ENCODE peak calls at places on chromosomes 16 and 17, in four cellular contexts. D is SK-N-SH, Q is prostate gland, U is transverse colon. S is an unnamed sample.

GRCh38 chr17:79812969-79813825 is 16.3 kb upstream of the CBX8 start:
- DNase-seq in D (peak; percentile 91), Q (no peak), U (peak; percentile 23), S (no peak)

GRCh38 chr16:3118846-3119245 is 6.5 kb downstream of the ZNF205 start:
- DNase-seq in D (no peak), Q (no peak), U (no peak), S (no peak)

GRCh38 chr17:12995896-12996295 is 21.9 kb downstream of the ELAC2 start:
- DNase-seq in D (no peak), Q (no peak), U (no peak), S (no peak)

GRCh38 chr17:15398291-15398690 is 56.9 kb upstream of the TEKT3 start:
- DNase-seq in D (peak; percentile 57), Q (no peak), U (no peak), S (no peak)

GRCh38 chr17:292531-293382 is 59.9 kb downstream of the RPH3AL start:
- DNase-seq in D (no peak), Q (no peak), U (no peak), S (peak; percentile 38)

GRCh38 chr17:34579017-34579946 is at the start of gene TMEM132E:
- DNase-seq in D (peak; percentile 75), Q (peak; percentile 46), U (peak; percentile 13), S (peak; percentile 71)

GRCh38 chr17:37607637-37608368 is 1.4 kb downstream of the SYNRG start:
- DNase-seq in D (no peak), Q (no peak), U (peak; percentile 32), S (no peak)

GRCh38 chr17:59357929-59358328 is 26.5 kb downstream of the YPEL2 start:
- DNase-seq in D (no peak), Q (no peak), U (no peak), S (no peak)

GRCh38 chr17:43338886-43339516 is 59.8 kb upstream of the ARL4D start:
- DNase-seq in D (no peak), Q (peak; percentile 81), U (peak; percentile 82), S (peak; percentile 89)

GRCh38 chr16:88965826-88966480 is 11.1 kb downstream of the CBFA2T3 start:
- DNase-seq in D (no peak), Q (no peak), U (no peak), S (no peak)

GRCh38 chr17:50534222-50534978 is 1.9 kb downstream of the EPN3 start:
- DNase-seq in D (peak; percentile 62), Q (peak; percentile 74), U (peak; percentile 80), S (no peak)

GRCh38 chr16:82192665-82193064 is 22.6 kb upstream of the MPHOSPH6 start:
- DNase-seq in D (no peak), Q (no peak), U (no peak), S (no peak)

GRCh38 chr16:84247844-84248243 is 8.0 kb upstream of the KCNG4 start:
- DNase-seq in D (no peak), Q (no peak), U (no peak), S (no peak)

GRCh38 chr17:6567528-6568185 is 11.3 kb upstream of the PITPNM3 start:
- DNase-seq in D (peak; percentile 44), Q (peak; percentile 79), U (no peak), S (peak; percentile 67)

DNA sequence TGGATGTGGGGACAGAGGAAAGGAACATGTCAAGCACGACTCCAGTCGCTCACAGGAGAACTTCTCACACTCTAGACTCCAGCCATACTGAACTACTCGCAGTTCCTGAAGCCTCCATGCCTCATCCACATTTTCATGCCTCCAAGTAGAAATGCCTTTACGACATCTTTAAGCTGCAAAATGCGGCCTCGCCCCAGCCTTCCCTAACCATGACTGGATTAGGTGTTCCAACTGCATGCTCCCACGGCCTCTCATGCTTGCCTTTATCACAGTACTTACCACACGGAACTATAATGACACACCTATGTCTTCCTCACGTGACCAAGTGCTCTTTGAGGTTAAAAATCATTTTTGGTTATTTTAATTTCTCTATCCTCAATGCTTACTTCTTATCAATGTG is 23.9 kb downstream of the SMG6 start:
- DNase-seq in D (no peak), Q (no peak), U (no peak), S (no peak)
- TF ChIP-seq POLR2AphosphoS5 in D (no peak), Q (no peak), U (no peak), S (no peak)

GRCh38 chr17:17985153-17985552 is 12.5 kb downstream of the DRC3 start:
- DNase-seq in D (no peak), Q (no peak), U (no peak), S (no peak)

GRCh38 chr17:17983376-17983775 is 10.7 kb downstream of the DRC3 start:
- DNase-seq in D (no peak), Q (peak; percentile 81), U (peak; percentile 24), S (no peak)

GRCh38 chr17:17987187-17987896 is 14.7 kb downstream of the DRC3 start:
- DNase-seq in D (no peak), Q (no peak), U (no peak), S (no peak)

GRCh38 chr17:17983776-17984175 is 11.1 kb downstream of the DRC3 start:
- DNase-seq in D (no peak), Q (no peak), U (no peak), S (no peak)

DNA sequence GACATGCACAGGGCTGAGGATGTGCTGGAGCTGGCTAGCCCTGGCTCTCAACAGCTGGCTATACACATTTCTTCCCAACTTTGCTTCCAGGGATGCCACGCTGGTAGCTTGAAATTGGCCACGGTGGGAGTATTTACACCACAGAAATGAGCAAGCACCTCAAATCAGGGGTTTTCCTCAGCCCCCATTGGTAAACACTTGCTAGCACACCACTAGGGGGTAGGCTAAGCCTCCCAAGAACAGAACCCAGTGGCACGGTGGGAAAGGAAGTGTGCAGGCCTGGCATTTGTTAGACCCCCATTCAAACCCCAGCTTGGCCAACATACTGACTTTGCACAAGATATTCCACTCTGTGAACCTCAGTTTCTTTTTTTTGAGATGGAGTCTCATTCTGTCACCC is 12.9 kb downstream of the DRC3 start:
- DNase-seq in D (peak; percentile 54), Q (no peak), U (no peak), S (no peak)
- TF ChIP-seq POLR2AphosphoS5 in D (no peak), Q (no peak), U (no peak), S (no peak)

GRCh38 chr17:7915611-7916382 is at the start of gene RNF227:
- DNase-seq in D (peak; percentile 93), Q (peak; percentile 91), U (peak; percentile 94), S (peak; percentile 98)

GRCh38 chr17:7916799-7917198 is 710 bp upstream of the RNF227 start:
- DNase-seq in D (no peak), Q (no peak), U (no peak), S (no peak)

GRCh38 chr17:7916383-7916677 is 241 bp upstream of the RNF227 start:
- DNase-seq in D (no peak), Q (no peak), U (no peak), S (no peak)

GRCh38 chr17:7912927-7913524 is 3.1 kb downstream of the RNF227 start:
- DNase-seq in D (peak; percentile 76), Q (peak; percentile 35), U (no peak), S (no peak)

DNA sequence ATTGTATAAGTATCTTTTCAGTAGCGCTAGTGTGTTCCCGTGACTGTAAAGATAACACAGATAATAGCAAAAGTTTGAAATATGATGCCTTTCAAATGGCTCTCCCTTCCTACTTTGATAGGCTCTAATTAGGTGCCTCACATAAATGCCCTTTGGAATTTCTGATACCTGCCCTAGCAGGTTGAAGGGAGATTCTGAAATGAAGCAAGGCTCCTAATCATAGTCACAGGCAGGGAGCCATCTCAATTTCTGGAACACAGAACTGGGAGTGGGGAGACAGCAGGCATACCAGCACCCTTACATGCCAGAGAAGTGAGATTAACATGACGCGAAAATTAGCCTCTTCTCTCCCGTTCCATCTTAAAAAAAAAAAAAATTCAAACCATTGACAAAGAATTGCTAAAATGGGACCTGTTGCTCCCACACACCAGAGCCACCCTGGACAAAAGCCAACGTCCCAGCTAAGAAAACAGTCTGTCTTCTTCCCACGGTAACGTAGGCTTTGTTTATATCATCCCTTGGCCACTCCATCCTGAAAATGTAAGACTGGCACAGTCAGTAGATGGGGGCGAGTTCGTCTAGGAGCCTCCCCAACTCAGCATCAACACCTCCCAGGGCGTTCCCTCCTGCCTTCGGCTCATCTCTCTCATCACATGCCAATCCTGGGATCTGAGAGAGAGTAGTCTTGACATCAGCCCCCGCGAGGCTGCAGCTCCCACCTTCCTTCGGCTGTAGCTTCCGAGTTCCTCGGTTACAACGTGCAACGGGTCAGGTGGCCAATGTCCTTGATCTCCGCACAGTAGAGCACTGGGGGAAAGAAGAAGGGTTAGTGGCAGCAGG is 1.1 kb downstream of the RNF227 start:
- DNase-seq in D (no peak), Q (peak; percentile 59), U (peak; percentile 29), S (peak; percentile 80)
- TF ChIP-seq POLR2AphosphoS5 in D (no peak), Q (no peak), U (no peak), S (no peak)

GRCh38 chr16:30369938-30370443 is 303 bp downstream of the TBC1D10B start:
- DNase-seq in D (no peak), Q (no peak), U (no peak), S (no peak)
- TF ChIP-seq POLR2AphosphoS5 in D (peak; percentile 42), Q (no peak), U (no peak), S (peak; percentile 90)

GRCh38 chr17:39927101-39927927 is at the start of the genes LRRC3C and ORMDL3:
- DNase-seq in D (peak; percentile 96), Q (peak; percentile 92), U (peak; percentile 96), S (peak; percentile 98)
- TF ChIP-seq POLR2AphosphoS5 in D (peak; percentile 65), Q (peak; percentile 100), U (peak; percentile 92), S (peak; percentile 79)

DNA sequence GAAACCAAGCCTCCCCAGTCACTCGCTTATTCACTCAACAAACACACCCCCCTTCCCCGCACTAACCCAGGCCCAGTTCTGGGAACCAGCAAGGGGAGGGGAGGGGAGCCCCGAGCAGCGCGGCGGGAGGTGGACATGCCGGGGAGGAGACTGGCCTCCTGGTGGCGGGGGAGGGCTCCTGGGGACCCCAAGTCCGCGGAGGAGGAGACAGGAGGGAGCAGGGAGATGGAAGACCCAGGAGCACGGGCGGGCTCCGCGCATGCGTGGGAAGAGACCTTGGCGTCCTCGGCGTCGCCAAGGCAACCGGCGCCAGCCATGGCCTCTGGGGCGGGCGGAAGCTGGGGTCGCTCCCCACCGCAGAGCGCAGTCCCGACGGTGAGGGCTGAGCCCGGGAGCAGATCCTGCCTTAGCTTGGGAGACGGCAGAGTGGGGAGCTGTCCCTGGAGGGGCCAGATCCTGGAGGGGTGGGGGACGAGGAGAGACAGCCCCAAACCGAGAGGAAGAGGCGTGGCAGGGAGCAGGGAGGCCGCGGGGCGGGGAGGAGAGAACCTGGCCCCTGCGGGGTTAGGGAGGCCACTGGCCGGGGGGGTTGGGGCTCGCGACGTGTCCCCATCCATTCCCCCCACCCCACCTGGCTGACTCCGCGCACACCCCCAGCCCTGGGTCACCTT is at the start of gene PRR29:
- DNase-seq in D (peak; percentile 100), Q (peak; percentile 33), U (peak; percentile 63), S (peak; percentile 77)
- TF ChIP-seq POLR2AphosphoS5 in D (no peak), Q (no peak), U (no peak), S (no peak)

GRCh38 chr16:27428035-27428785 is 26.2 kb downstream of the IL21R start:
- DNase-seq in D (no peak), Q (no peak), U (no peak), S (peak; percentile 28)
- TF ChIP-seq POLR2AphosphoS5 in D (no peak), Q (no peak), U (no peak), S (no peak)

DNA sequence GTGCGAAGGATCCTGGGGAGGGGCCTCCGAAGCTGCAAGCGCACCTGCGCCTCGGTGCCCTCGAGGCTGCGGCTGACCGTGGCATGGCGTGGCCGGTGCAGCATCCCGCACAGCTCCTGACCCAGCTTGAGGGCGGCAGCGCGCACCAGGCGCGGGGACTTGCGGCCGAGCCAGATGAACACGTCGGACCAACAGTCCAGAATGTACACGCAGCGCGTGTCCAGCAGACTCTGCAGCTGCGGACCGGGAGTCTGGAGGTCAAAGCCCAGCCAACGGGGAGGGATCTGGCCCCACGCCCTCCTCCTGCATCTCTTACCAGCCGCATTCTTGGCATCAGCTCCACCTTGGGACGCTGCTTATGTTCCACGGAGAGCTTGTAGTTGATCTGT is 10.9 kb downstream of the FLII start:
- DNase-seq in D (no peak), Q (peak; percentile 37), U (no peak), S (no peak)
- TF ChIP-seq POLR2AphosphoS5 in D (no peak), Q (no peak), U (no peak), S (no peak)

GRCh38 chr16:49851468-49851787 is 4.5 kb downstream of the ZNF423 start:
- DNase-seq in D (no peak), Q (no peak), U (peak; percentile 58), S (no peak)
- TF ChIP-seq POLR2AphosphoS5 in D (no peak), Q (no peak), U (no peak), S (no peak)

S was measured in sigmoid colon.